ENCODE peak calls at places on chromosomes 7 and 10, in eight cellular contexts. V is A549, L is HCT116, M is SK-N-SH, G is Panc1, O is GM12878, Q is K562, C is HepG2. F is an unnamed sample. For H3K4me1, the result is how much of the 10 kb centered on the place peaks cover.

GRCh38 chr10:75288140-75288711 is 52.5 kb upstream of the COMTD1 start:
- DNase-seq in V (no peak), L (no peak), M (no peak), G (no peak), O (no peak), Q (no peak), C (no peak), F (no peak)

GRCh38 chr10:78028438-78029293 is 649 bp downstream of the POLR3A start:
- DNase-seq in V (no peak), L (no peak), M (no peak), G (no peak), O (no peak), Q (no peak), C (peak), F (peak)

GRCh38 chr7:106425017-106425719 is 140.4 kb upstream of the NAMPT start:
- DNase-seq in V (peak), L (no peak), M (no peak), G (peak), O (peak), Q (no peak), C (no peak), F (no peak)

GRCh38 chr10:22475857-22476600 is 130.7 kb downstream of the SPAG6 start:
- DNase-seq in V (peak), L (no peak), M (peak), G (no peak), O (no peak), Q (no peak), C (no peak), F (peak)

GRCh38 chr10:51085204-51085603 is 10.9 kb downstream of the PRKG1 start:
- DNase-seq in V (no peak), L (no peak), M (no peak), G (no peak), O (no peak), Q (no peak), C (no peak), F (no peak)

GRCh38 chr10:74282151-74282852 is 131.3 kb downstream of the ADK start:
- DNase-seq in V (no peak), L (no peak), M (peak), G (no peak), O (no peak), Q (no peak), C (no peak), F (no peak)

GRCh38 chr7:111025013-111025412 is 65.9 kb upstream of the LRRN3 start:
- DNase-seq in V (no peak), L (no peak), M (no peak), G (no peak), O (no peak), Q (no peak), C (peak), F (no peak)

GRCh38 chr7:130683026-130683425 is 3.3 kb downstream of the TSGA13 start:
- DNase-seq in V (no peak), L (no peak), M (no peak), G (no peak), O (no peak), Q (no peak), C (no peak), F (no peak)

GRCh38 chr10:117472872-117473271 is 69.7 kb upstream of the EMX2 start:
- DNase-seq in V (no peak), L (no peak), M (no peak), G (no peak), O (no peak), Q (no peak), C (no peak), F (no peak)

GRCh38 chr7:99021941-99022560 is 121.9 kb downstream of the SMURF1 start:
- DNase-seq in V (no peak), L (no peak), M (no peak), G (no peak), O (no peak), Q (no peak), C (no peak), F (no peak)

GRCh38 chr7:83520706-83521105 is 128.2 kb downstream of the SEMA3E start:
- DNase-seq in V (no peak), L (no peak), M (no peak), G (no peak), O (no peak), Q (no peak), C (no peak), F (no peak)

GRCh38 chr10:63057509-63057908 is 75.6 kb upstream of the NRBF2 start:
- DNase-seq in V (no peak), L (no peak), M (no peak), G (no peak), O (no peak), Q (no peak), C (no peak), F (peak)

GRCh38 chr7:42236266-42237161 is 495 bp downstream of the GLI3 start:
- DNase-seq in V (peak), L (no peak), M (peak), G (no peak), O (no peak), Q (no peak), C (no peak), F (peak)

GRCh38 chr7:113015038-113015645 is 71.5 kb downstream of the GPR85 start:
- DNase-seq in V (peak), L (peak), M (peak), G (no peak), O (no peak), Q (no peak), C (peak), F (peak)

GRCh38 chr10:8159628-8160165 is 105.2 kb downstream of the GATA3 start:
- DNase-seq in V (no peak), L (no peak), M (no peak), G (no peak), O (no peak), Q (no peak), C (no peak), F (no peak)

GRCh38 chr10:62024026-62024701 is 122.7 kb downstream of the ARID5B start:
- DNase-seq in V (no peak), L (no peak), M (no peak), G (no peak), O (no peak), Q (no peak), C (no peak), F (no peak)

GRCh38 chr10:79339266-79339665 is 8.0 kb upstream of the PPIF start:
- DNase-seq in V (no peak), L (no peak), M (no peak), G (no peak), O (no peak), Q (no peak), C (no peak), F (no peak)

GRCh38 chr10:22655312-22655973 is 58.9 kb downstream of the PIP4K2A start:
- DNase-seq in V (peak), L (no peak), M (no peak), G (peak), O (no peak), Q (no peak), C (no peak), F (no peak)

DNA sequence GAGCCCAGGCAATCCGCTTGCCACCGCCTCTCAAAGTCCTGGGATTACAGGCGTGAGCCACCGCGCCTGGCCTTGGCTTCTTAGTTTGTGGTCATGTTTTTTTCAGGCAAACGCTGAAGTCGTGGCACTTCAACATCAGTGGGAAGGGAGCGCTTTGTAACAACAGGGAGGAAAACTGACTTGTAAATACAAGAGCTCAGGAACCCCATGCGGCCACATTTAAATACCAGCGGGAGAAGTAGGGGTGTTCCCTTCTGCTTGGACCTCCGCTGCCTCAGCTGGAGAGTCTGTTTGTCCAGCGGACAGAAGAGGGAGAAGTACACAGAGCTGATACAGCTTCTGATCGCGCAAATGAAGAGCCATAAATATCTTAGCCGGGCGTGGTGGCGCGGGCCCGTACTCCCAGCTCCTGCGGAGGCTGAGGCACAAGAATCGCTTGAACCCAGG is 108.7 kb upstream of the KMT2C start:
- DNase-seq in V (no peak), L (no peak), M (no peak), G (no peak), O (no peak), Q (no peak), C (no peak), F (peak)
- TF ChIP-seq REST in V (no peak), L (no peak), M (no peak), G (no peak), O (no peak), Q (no peak), C (no peak), F (no peak)

DNA sequence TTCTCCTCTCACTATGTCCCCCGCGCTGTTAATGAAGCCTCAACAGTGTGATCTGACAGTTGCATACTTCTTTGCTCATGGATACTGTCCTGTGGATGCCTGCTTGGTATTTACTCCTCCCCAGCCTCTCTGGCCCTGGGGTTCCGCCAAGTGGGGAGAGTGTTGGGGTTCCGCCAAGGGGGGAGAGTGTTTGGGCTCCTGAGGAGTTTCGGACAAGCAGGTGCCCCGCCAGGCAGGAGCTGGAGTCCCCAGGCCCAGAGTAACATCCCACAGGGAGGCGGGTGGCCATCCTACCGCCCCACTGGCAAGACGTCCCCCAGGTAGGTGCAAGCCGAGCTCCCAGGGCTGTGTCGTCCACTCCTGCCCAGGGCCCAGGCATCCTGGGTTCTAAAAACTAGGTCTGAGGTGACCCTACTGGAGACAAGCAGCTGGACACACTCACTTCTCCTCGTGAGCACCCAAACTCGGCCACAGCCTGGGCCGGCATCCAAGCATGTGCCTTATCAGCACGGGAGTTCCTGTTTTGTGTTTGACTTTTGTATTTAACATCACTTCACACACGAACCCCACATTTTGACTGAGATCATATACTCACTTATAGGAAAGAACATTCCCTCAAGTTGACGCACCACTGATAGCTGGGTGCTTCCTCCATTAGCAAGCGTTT is 34.2 kb downstream of the CAMK2B start:
- DNase-seq in V (no peak), L (no peak), M (peak), G (no peak), O (no peak), Q (no peak), C (no peak), F (no peak)
- H3K4me1 ChIP-seq in V (under half), L (under half), M (under half), G (under half), O (under half), Q (under half), C (under half), F (under half)

GRCh38 chr7:22348379-22348778 is 8.6 kb downstream of the RAPGEF5 start:
- DNase-seq in V (no peak), L (no peak), M (no peak), G (no peak), O (no peak), Q (peak), C (no peak), F (no peak)

GRCh38 chr7:22351878-22352277 is 5.1 kb downstream of the RAPGEF5 start:
- DNase-seq in V (no peak), L (no peak), M (no peak), G (no peak), O (no peak), Q (no peak), C (no peak), F (no peak)

GRCh38 chr7:22350466-22351328 is 6.3 kb downstream of the RAPGEF5 start:
- DNase-seq in V (no peak), L (peak), M (peak), G (no peak), O (peak), Q (peak), C (peak), F (no peak)

GRCh38 chr7:22352812-22353340 is 4.1 kb downstream of the RAPGEF5 start:
- DNase-seq in V (no peak), L (no peak), M (no peak), G (no peak), O (no peak), Q (no peak), C (no peak), F (no peak)

GRCh38 chr7:22351329-22351692 is 5.6 kb downstream of the RAPGEF5 start:
- DNase-seq in V (no peak), L (no peak), M (no peak), G (no peak), O (peak), Q (no peak), C (peak), F (no peak)
- H3K4me3 ChIP-seq in V (no peak), L (no peak), M (no peak), G (no peak), O (peak), Q (no peak), C (peak), F (no peak)

GRCh38 chr10:72729528-72729927 is 37.6 kb downstream of the MCU start:
- DNase-seq in V (no peak), L (no peak), M (no peak), G (no peak), O (peak), Q (no peak), C (peak), F (no peak)
- TF ChIP-seq REST in V (no peak), L (no peak), M (no peak), G (no peak), O (no peak), Q (no peak), C (no peak), F (no peak)

F was measured in GM23338.